ENCODE peak calls at places on chromosomes 5 and 9, in four cellular contexts. One of them, this sample, is unnamed.

GRCh38 chr9:69758981-69759477 is 782 bp downstream of the PTAR1 start:
- DNase-seq in HepG2: no peak
- DNase-seq in SK-N-SH: no peak
- DNase-seq in H1: no peak
- DNase-seq in this sample: no peak

GRCh38 chr9:94921072-94921471 is 194.6 kb downstream of the AOPEP start:
- DNase-seq in SK-N-SH: no peak
- DNase-seq in H1: no peak
- DNase-seq in HepG2: no peak
- DNase-seq in this sample: no peak

GRCh38 chr9:36288057-36288456 is 29.8 kb upstream of the GNE start:
- DNase-seq in H1: no peak
- DNase-seq in HepG2: no peak
- DNase-seq in SK-N-SH: no peak
- DNase-seq in this sample: no peak

GRCh38 chr9:9729082-9729481 is 883.7 kb downstream of the PTPRD start:
- DNase-seq in H1: no peak
- DNase-seq in HepG2: no peak
- DNase-seq in SK-N-SH: no peak
- DNase-seq in this sample: no peak

GRCh38 chr5:159965031-159965837 is 43.7 kb upstream of the TTC1 start:
- DNase-seq in H1: peak
- DNase-seq in SK-N-SH: peak
- DNase-seq in HepG2: peak
- DNase-seq in this sample: no peak

GRCh38 chr5:72301557-72301956 is 18.5 kb downstream of the MRPS27 start:
- DNase-seq in SK-N-SH: no peak
- DNase-seq in H1: no peak
- DNase-seq in HepG2: no peak
- DNase-seq in this sample: no peak

GRCh38 chr5:158807-159447 is 32.4 kb upstream of the LRRC14B start:
- DNase-seq in H1: no peak
- DNase-seq in HepG2: no peak
- DNase-seq in SK-N-SH: no peak
- DNase-seq in this sample: no peak

GRCh38 chr9:83403864-83404263 is 134.3 kb downstream of the FRMD3 start:
- DNase-seq in HepG2: no peak
- DNase-seq in H1: no peak
- DNase-seq in SK-N-SH: no peak
- DNase-seq in this sample: no peak

GRCh38 chr5:120765189-120765588 is 301.1 kb downstream of the PRR16 start:
- DNase-seq in HepG2: no peak
- DNase-seq in H1: no peak
- DNase-seq in SK-N-SH: no peak
- DNase-seq in this sample: no peak

GRCh38 chr5:43601454-43602260 is 1.3 kb upstream of the NNT start:
- DNase-seq in HepG2: peak
- DNase-seq in SK-N-SH: peak
- DNase-seq in H1: no peak
- DNase-seq in this sample: peak

GRCh38 chr5:40409600-40409999 is 270.1 kb upstream of the PTGER4 start:
- DNase-seq in H1: no peak
- DNase-seq in HepG2: no peak
- DNase-seq in SK-N-SH: no peak
- DNase-seq in this sample: no peak

GRCh38 chr9:89984214-89984613 is 379.4 kb downstream of the GADD45G start:
- DNase-seq in SK-N-SH: no peak
- DNase-seq in H1: no peak
- DNase-seq in HepG2: no peak
- DNase-seq in this sample: no peak

GRCh38 chr5:172565455-172565854 is 75.6 kb upstream of the NEURL1B start:
- DNase-seq in H1: no peak
- DNase-seq in SK-N-SH: no peak
- DNase-seq in HepG2: no peak
- DNase-seq in this sample: no peak

GRCh38 chr5:93193756-93194155 is 387.3 kb downstream of the NR2F1-AS1 start:
- DNase-seq in H1: no peak
- DNase-seq in SK-N-SH: no peak
- DNase-seq in HepG2: no peak
- DNase-seq in this sample: no peak

GRCh38 chr5:172901012-172901780 is 58.0 kb upstream of the RPL26L1 start:
- DNase-seq in H1: no peak
- DNase-seq in SK-N-SH: no peak
- DNase-seq in HepG2: peak
- DNase-seq in this sample: no peak

GRCh38 chr9:133433351-133433843 is 11.2 kb downstream of the ADAMTS13 start:
- DNase-seq in H1: no peak
- DNase-seq in SK-N-SH: no peak
- DNase-seq in HepG2: no peak
- DNase-seq in this sample: no peak

GRCh38 chr5:1460054-1460682 is 14.9 kb upstream of the SLC6A3 start:
- DNase-seq in H1: no peak
- DNase-seq in HepG2: no peak
- DNase-seq in SK-N-SH: peak
- DNase-seq in this sample: no peak

GRCh38 chr5:137122075-137122474 is 377.1 kb downstream of the SPOCK1 start:
- DNase-seq in H1: no peak
- DNase-seq in SK-N-SH: no peak
- DNase-seq in HepG2: no peak
- DNase-seq in this sample: no peak

GRCh38 chr5:169700611-169701010 is 63.5 kb downstream of the DOCK2 start:
- DNase-seq in SK-N-SH: no peak
- DNase-seq in HepG2: no peak
- DNase-seq in H1: no peak
- DNase-seq in this sample: no peak

GRCh38 chr9:27561697-27562096 is 11.6 kb downstream of the C9orf72 start:
- DNase-seq in HepG2: no peak
- DNase-seq in SK-N-SH: no peak
- DNase-seq in H1: no peak
- DNase-seq in this sample: no peak

GRCh38 chr5:110086658-110087388 is 397.1 kb downstream of the MAN2A1 start:
- DNase-seq in SK-N-SH: no peak
- DNase-seq in HepG2: no peak
- DNase-seq in H1: no peak
- DNase-seq in this sample: no peak

GRCh38 chr5:172952034-172952511 is 7.2 kb upstream of the RPL26L1 start:
- DNase-seq in H1: no peak
- DNase-seq in HepG2: no peak
- DNase-seq in SK-N-SH: no peak
- DNase-seq in this sample: no peak

GRCh38 chr5:142938201-142938600 is 168.0 kb downstream of the ARHGAP26 start:
- DNase-seq in HepG2: no peak
- DNase-seq in SK-N-SH: no peak
- DNase-seq in H1: no peak
- DNase-seq in this sample: no peak

GRCh38 chr9:2465921-2466460 is 155.6 kb upstream of the VLDLR start:
- DNase-seq in H1: no peak
- DNase-seq in HepG2: peak
- DNase-seq in SK-N-SH: no peak
- DNase-seq in this sample: peak

GRCh38 chr5:54115768-54116403 is 194.5 kb downstream of the ARL15 start:
- DNase-seq in H1: no peak
- DNase-seq in SK-N-SH: peak
- DNase-seq in HepG2: no peak
- DNase-seq in this sample: no peak

GRCh38 chr9:79969383-79969782 is 397.6 kb downstream of the TLE4 start:
- DNase-seq in SK-N-SH: peak
- DNase-seq in H1: no peak
- DNase-seq in HepG2: no peak
- DNase-seq in this sample: no peak

GRCh38 chr9:82810902-82811301 is 252.0 kb downstream of the RASEF start:
- DNase-seq in H1: no peak
- DNase-seq in SK-N-SH: no peak
- DNase-seq in HepG2: no peak
- DNase-seq in this sample: no peak

GRCh38 chr5:125450803-125451202 is 704.4 kb upstream of the ZNF608 start:
- DNase-seq in H1: no peak
- DNase-seq in SK-N-SH: no peak
- DNase-seq in HepG2: no peak
- DNase-seq in this sample: no peak

GRCh38 chr9:3936520-3937235 is 363.2 kb downstream of the GLIS3 start:
- DNase-seq in H1: no peak
- DNase-seq in HepG2: no peak
- DNase-seq in SK-N-SH: peak
- DNase-seq in this sample: no peak

GRCh38 chr5:177015156-177015555 is 7.3 kb upstream of the ZNF346 start:
- DNase-seq in HepG2: no peak
- DNase-seq in SK-N-SH: no peak
- DNase-seq in H1: no peak
- DNase-seq in this sample: no peak

GRCh38 chr5:91207248-91207647 is 175.9 kb downstream of the ARRDC3 start:
- DNase-seq in H1: no peak
- DNase-seq in SK-N-SH: no peak
- DNase-seq in HepG2: no peak
- DNase-seq in this sample: no peak

GRCh38 chr9:77647267-77647658 is 859 bp downstream of the GNA14 start:
- DNase-seq in H1: no peak
- DNase-seq in HepG2: no peak
- DNase-seq in SK-N-SH: no peak
- DNase-seq in this sample: no peak

GRCh38 chr9:6106576-6107339 is 91.3 kb upstream of the RANBP6 start:
- DNase-seq in HepG2: peak
- DNase-seq in SK-N-SH: peak
- DNase-seq in H1: peak
- DNase-seq in this sample: peak

GRCh38 chr5:171840066-171840465 is 54.4 kb downstream of the SMIM23 start:
- DNase-seq in H1: no peak
- DNase-seq in SK-N-SH: no peak
- DNase-seq in HepG2: no peak
- DNase-seq in this sample: no peak

GRCh38 chr9:136545065-136545965 is 533 bp downstream of the NOTCH1 start:
- DNase-seq in HepG2: no peak
- DNase-seq in SK-N-SH: peak
- DNase-seq in H1: no peak
- DNase-seq in this sample: no peak

GRCh38 chr5:98397081-98397480 is 376.4 kb upstream of the RGMB start:
- DNase-seq in HepG2: no peak
- DNase-seq in SK-N-SH: no peak
- DNase-seq in H1: no peak
- DNase-seq in this sample: no peak
- TF ChIP-seq SIN3A in HepG2: no peak
- TF ChIP-seq SIN3A in SK-N-SH: no peak
- TF ChIP-seq SIN3A in H1: no peak
- TF ChIP-seq SIN3A in this sample: no peak

DNA sequence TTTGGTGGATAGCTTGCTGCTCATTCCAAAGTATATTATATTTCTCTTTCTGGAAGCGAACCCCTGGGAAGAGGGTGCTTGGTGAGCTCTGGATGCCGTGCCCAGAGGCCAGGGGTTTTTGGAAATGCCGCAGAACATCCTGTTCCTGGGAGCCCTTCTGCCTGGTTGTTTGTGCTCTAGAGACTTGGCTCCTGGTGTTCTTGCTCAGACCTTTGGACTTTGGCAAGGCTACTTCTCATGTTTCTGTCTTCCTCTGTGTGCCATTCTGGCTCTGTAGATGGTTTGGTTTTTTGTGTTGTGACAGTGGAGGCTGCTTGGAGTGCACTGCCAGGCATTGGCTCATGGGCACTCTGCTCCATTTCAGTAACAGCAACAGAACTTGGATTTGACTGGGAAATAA is 94.4 kb downstream of the PCSK1 start:
- DNase-seq in SK-N-SH: no peak
- DNase-seq in HepG2: peak
- DNase-seq in H1: no peak
- DNase-seq in this sample: no peak
- TF ChIP-seq SIN3A in SK-N-SH: no peak
- TF ChIP-seq SIN3A in HepG2: no peak
- TF ChIP-seq SIN3A in H1: no peak
- TF ChIP-seq SIN3A in this sample: no peak

GRCh38 chr9:93028448-93029006 is 30.0 kb upstream of the SUSD3 start:
- DNase-seq in H1: no peak
- DNase-seq in SK-N-SH: no peak
- DNase-seq in HepG2: no peak
- DNase-seq in this sample: peak
- TF ChIP-seq SIN3A in H1: no peak
- TF ChIP-seq SIN3A in SK-N-SH: no peak
- TF ChIP-seq SIN3A in HepG2: no peak
- TF ChIP-seq SIN3A in this sample: no peak

GRCh38 chr5:112573441-112573840 is 154.4 kb upstream of the EPB41L4A start:
- DNase-seq in HepG2: no peak
- DNase-seq in SK-N-SH: no peak
- DNase-seq in H1: no peak
- DNase-seq in this sample: no peak

GRCh38 chr5:112570708-112571448 is 151.8 kb upstream of the EPB41L4A start:
- DNase-seq in H1: no peak
- DNase-seq in HepG2: no peak
- DNase-seq in SK-N-SH: no peak
- DNase-seq in this sample: no peak

GRCh38 chr5:112574566-112574965 is 155.5 kb upstream of the EPB41L4A start:
- DNase-seq in HepG2: no peak
- DNase-seq in H1: no peak
- DNase-seq in SK-N-SH: no peak
- DNase-seq in this sample: no peak

GRCh38 chr5:112569596-112569995 is 150.5 kb upstream of the EPB41L4A start:
- DNase-seq in HepG2: no peak
- DNase-seq in SK-N-SH: no peak
- DNase-seq in H1: no peak
- DNase-seq in this sample: no peak
- TF ChIP-seq SIN3A in HepG2: no peak
- TF ChIP-seq SIN3A in SK-N-SH: no peak
- TF ChIP-seq SIN3A in H1: no peak
- TF ChIP-seq SIN3A in this sample: no peak

GRCh38 chr5:96083361-96083881 is 121.8 kb upstream of the ELL2 start:
- DNase-seq in SK-N-SH: no peak
- DNase-seq in H1: no peak
- DNase-seq in HepG2: no peak
- DNase-seq in this sample: no peak

GRCh38 chr5:96079962-96080361 is 118.3 kb upstream of the ELL2 start:
- DNase-seq in H1: no peak
- DNase-seq in HepG2: no peak
- DNase-seq in SK-N-SH: no peak
- DNase-seq in this sample: no peak

GRCh38 chr5:96080557-96080956 is 118.9 kb upstream of the ELL2 start:
- DNase-seq in SK-N-SH: no peak
- DNase-seq in H1: no peak
- DNase-seq in HepG2: no peak
- DNase-seq in this sample: no peak

GRCh38 chr5:96079075-96079474 is 117.4 kb upstream of the ELL2 start:
- DNase-seq in SK-N-SH: no peak
- DNase-seq in H1: no peak
- DNase-seq in HepG2: peak
- DNase-seq in this sample: no peak

DNA sequence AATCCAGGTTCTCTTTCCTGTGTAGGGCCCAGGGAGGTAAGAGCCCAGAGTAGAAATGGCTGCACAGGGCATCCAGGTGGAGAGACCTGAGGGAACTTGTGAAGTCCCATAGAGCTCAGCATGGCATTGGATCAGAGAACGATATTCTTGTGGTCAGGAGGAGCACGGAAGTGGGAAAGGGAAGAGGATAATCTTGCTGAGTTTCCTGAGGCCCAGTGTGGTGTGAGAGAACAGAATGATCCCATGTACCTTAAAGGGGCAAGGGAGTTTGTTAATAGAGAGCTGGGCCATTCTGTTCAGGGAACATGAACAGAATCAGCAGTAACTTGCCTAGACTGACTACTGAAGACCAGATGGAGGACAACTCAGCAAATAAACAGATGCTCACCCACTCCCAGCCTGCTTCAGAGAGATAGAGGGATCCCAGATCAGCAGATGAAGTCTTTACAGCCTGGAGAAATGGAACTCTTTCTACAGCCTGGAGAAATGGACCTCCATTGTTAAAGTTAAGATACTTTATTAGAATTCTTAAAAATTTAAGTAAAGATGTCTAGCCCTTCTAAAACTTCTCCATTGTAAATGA is 119.7 kb upstream of the ELL2 start:
- DNase-seq in H1: no peak
- DNase-seq in HepG2: no peak
- DNase-seq in SK-N-SH: no peak
- DNase-seq in this sample: no peak
- TF ChIP-seq SIN3A in H1: no peak
- TF ChIP-seq SIN3A in HepG2: no peak
- TF ChIP-seq SIN3A in SK-N-SH: no peak
- TF ChIP-seq SIN3A in this sample: no peak